ENCODE peak calls at places on chromosomes 11 and 22, in nine cellular contexts. X is IMR-90, K is MM.1S, R is right atrium auricular region, P is left ventricle myocardium inferior, U is fibroblast of pulmonary artery, A is psoas muscle, W is astrocyte of the spinal cord, F is foreskin fibroblast. D is an unnamed sample.
A peak's percentile ranks its signal among the peaks of the same experiment; 100 is the strongest.

GRCh38 chr11:7599209-7599608 is 74.1 kb downstream of the CYB5R2 start:
- DNase-seq in X (no peak), K (no peak), R (no peak), P (no peak), U (no peak), A (no peak), W (no peak), F (no peak), D (no peak)

GRCh38 chr11:56750190-56750589 is 1.7 kb upstream of the OR9G4 start:
- DNase-seq in X (no peak), K (no peak), R (no peak), P (no peak), U (no peak), A (no peak), W (no peak), F (no peak), D (no peak)

GRCh38 chr11:119709638-119710346 is 19.2 kb downstream of the NECTIN1 start:
- DNase-seq in X (peak; percentile 69), K (peak; percentile 48), R (no peak), P (no peak), U (peak; percentile 56), A (no peak), W (peak; percentile 79), F (peak; percentile 77), D (peak; percentile 12)

GRCh38 chr11:103586756-103587155 is 449.7 kb upstream of the DDI1 start:
- DNase-seq in X (peak; percentile 58), K (no peak), R (no peak), P (no peak), U (peak; percentile 25), A (no peak), W (peak; percentile 35), F (peak; percentile 16), D (no peak)

GRCh38 chr11:131146817-131147490 is 223.5 kb upstream of the NTM start:
- DNase-seq in X (peak; percentile 36), K (no peak), R (no peak), P (no peak), U (no peak), A (no peak), W (no peak), F (peak; percentile 11), D (no peak)

GRCh38 chr22:44404341-44405020 is 91.7 kb upstream of the SHISAL1 start:
- DNase-seq in X (no peak), K (no peak), R (no peak), P (peak; percentile 3), U (no peak), A (peak; percentile 34), W (no peak), F (no peak), D (no peak)

GRCh38 chr11:80505771-80506170 is 1064.9 kb upstream of the TENM4 start:
- DNase-seq in X (no peak), K (no peak), R (no peak), P (no peak), U (no peak), A (no peak), W (no peak), F (no peak), D (no peak)

GRCh38 chr11:85665756-85666155 is 827 bp upstream of the CREBZF start:
- DNase-seq in X (no peak), K (no peak), R (no peak), P (no peak), U (no peak), A (no peak), W (peak; percentile 14), F (no peak), D (no peak)

GRCh38 chr11:14618060-14618459 is 25.5 kb upstream of the PDE3B start:
- DNase-seq in X (no peak), K (no peak), R (no peak), P (no peak), U (no peak), A (no peak), W (no peak), F (no peak), D (no peak)

GRCh38 chr22:34036936-34037335 is 116.7 kb upstream of the LARGE1 start:
- DNase-seq in X (no peak), K (peak; percentile 27), R (no peak), P (no peak), U (no peak), A (no peak), W (no peak), F (no peak), D (no peak)

GRCh38 chr11:67372232-67372992 is 986 bp downstream of the CLCF1 start:
- DNase-seq in X (no peak), K (no peak), R (no peak), P (no peak), U (no peak), A (no peak), W (no peak), F (peak; percentile 40), D (no peak)

GRCh38 chr11:12640926-12641849 is 33.0 kb upstream of the TEAD1 start:
- DNase-seq in X (no peak), K (no peak), R (no peak), P (no peak), U (no peak), A (no peak), W (no peak), F (no peak), D (no peak)

GRCh38 chr22:40534379-40535188 is 101.9 kb downstream of the MRTFA start:
- DNase-seq in X (peak; percentile 71), K (no peak), R (no peak), P (no peak), U (peak; percentile 53), A (no peak), W (peak; percentile 71), F (peak; percentile 76), D (no peak)

GRCh38 chr22:40535189-40535512 is 101.4 kb downstream of the MRTFA start:
- DNase-seq in X (no peak), K (no peak), R (no peak), P (no peak), U (no peak), A (no peak), W (no peak), F (no peak), D (no peak)

GRCh38 chr22:40535642-40536041 is 100.9 kb downstream of the MRTFA start:
- DNase-seq in X (no peak), K (no peak), R (no peak), P (no peak), U (no peak), A (no peak), W (no peak), F (no peak), D (no peak)

GRCh38 chr22:40531951-40532900 is 104.3 kb downstream of the MRTFA start:
- DNase-seq in X (no peak), K (no peak), R (no peak), P (no peak), U (no peak), A (no peak), W (no peak), F (no peak), D (no peak)

DNA sequence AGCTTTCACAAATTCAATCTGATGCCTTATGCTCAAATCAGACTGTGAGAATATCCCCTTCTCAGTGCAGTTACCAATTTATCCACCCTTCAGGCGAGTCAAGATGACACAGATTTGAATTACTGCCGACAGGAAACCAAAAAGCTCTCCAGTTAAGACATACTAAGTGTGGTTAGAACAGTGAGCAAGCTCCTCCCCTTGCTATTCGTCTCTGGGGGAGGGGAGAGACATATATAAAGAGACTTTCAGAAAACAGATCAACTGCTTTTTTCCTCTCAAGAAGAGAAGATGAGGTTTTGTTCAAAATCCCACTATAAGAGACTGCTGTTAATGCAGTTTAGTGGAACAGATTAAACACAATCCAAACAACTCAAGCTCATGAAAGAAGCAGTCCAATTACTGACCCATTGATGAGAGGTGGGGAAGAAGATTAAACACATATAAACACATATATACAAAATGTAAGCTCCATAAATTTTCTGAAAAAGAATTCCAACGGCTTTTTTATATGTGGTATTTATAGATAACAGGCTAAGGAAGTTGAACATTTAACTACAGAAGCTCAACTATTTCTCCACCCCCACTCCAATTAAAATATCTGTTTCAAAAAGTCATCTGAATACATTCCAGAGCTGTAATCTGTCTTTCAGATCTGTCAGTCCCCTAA is 102.7 kb downstream of the MRTFA start:
- DNase-seq in X (peak; percentile 74), K (peak; percentile 79), R (no peak), P (no peak), U (peak; percentile 74), A (no peak), W (peak; percentile 79), F (peak; percentile 67), D (peak; percentile 78)
- H3K4me3 ChIP-seq in X (peak overlapping the region; percentile 3), K (no peak overlapping the region), R (peak overlapping the region; percentile 16), P (peak overlapping the region; percentile 54), U (peak overlapping the region; percentile 47), A (peak overlapping the region; percentile 50), W (peak overlapping the region; percentile 33), F (no peak overlapping the region), D (peak overlapping the region; percentile 37)

DNA sequence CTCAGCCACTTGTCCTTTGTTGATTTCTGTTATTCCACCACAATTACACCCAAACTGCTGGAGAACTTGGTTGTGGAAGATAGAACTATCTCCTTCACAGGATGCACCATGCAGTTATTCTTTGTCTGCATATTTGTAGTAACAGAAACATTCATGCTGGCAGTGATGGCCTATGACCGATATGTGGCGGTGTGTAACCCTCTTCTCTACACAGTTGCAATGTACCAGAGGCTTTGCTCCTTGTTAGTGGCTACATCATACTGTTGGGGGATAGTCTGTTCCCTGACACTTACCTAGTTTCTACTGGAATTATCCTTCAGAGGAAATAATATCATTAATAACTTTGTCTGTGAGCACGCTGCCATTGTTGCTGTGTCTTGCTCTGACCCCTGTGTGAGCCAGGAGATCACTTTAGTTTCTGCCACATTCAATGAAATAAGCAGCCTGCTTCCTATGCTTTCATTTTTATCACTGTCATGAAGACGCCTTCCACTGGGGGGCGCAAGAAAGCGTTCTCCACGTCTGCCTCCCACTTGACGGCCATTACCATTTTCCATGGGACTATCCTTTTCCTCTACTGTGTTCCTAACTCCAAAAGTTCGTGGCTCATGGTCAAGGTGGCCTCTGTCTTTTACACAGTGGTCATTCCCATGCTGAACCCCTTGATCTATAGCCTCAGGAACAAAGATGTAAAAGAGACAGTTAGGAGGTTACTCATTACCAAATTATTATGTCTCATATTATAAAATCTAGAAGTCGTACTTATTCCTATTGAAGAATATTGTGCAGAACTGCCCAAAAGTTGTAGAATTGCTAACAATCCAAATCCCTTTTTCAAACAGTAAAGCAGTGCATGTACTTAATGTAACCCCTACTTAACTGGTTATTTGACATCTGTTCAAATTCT is 53.2 kb downstream of the OR4C6 start:
- DNase-seq in X (no peak), K (peak; percentile 37), R (no peak), P (no peak), U (no peak), A (no peak), W (no peak), F (no peak), D (no peak)
- TF ChIP-seq CTCF in X (no peak), K (peak; percentile 54), R (no peak), P (no peak), U (no peak), A (no peak), W (no peak), F (peak; percentile 3), D (peak; percentile 42)

DNA sequence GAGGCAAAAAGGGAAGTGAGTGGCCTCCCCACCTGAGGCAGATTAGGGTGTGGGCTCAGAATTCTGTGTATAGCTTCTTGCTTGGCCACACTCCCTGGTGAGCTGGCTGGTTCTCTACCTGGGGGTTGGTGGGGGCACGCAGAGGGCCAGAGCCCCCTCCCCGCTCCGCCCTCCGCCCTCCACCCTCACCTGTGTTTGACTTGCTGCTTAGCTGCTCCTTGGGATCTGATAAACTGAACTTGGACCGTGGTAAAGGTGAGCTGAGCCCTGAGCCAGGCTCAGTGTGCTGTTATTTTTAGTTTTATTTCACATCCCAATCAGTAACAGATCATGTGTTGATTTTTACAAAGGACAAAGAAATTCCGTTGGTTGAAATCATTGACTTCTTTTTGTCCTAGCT is 1.9 kb downstream of the OVOL1 start:
- DNase-seq in X (no peak), K (no peak), R (no peak), P (no peak), U (no peak), A (peak; percentile 15), W (no peak), F (no peak), D (no peak)
- H3K4me3 ChIP-seq in X (no peak overlapping the region), K (no peak overlapping the region), R (no peak overlapping the region), P (no peak overlapping the region), U (no peak overlapping the region), A (no peak overlapping the region), W (no peak overlapping the region), F (no peak overlapping the region), D (no peak overlapping the region)

GRCh38 chr11:116869610-116870009 is 32.2 kb upstream of the APOA1 start:
- DNase-seq in X (no peak), K (no peak), R (no peak), P (no peak), U (no peak), A (no peak), W (no peak), F (no peak), D (no peak)
- TF ChIP-seq CTCF in X (no peak), K (no peak), R (no peak), P (no peak), U (no peak), A (no peak), W (no peak), F (no peak), D (no peak)